ENCODE peak calls at places on chromosomes 6 and 20, in eight cellular contexts. X is body of pancreas, T is thyroid gland, M is WTC11, J is HL-60, P is psoas muscle, G is choroid plexus epithelial cell, V is suprapubic skin. I is an unnamed sample.

GRCh38 chr20:52056203-52057062 is 135.1 kb downstream of the ZFP64 start:
- DNase-seq in G (peak), V (no peak), P (no peak), T (no peak), X (no peak), M (no peak), J (no peak), I (no peak)

GRCh38 chr6:113385020-113385431 is 472.1 kb upstream of the MARCKS start:
- DNase-seq in P (no peak), M (no peak), X (no peak), G (peak), T (no peak), V (no peak), J (no peak), I (no peak)

GRCh38 chr6:7589221-7589620 is 777 bp upstream of the SNRNP48 start:
- DNase-seq in M (no peak), G (no peak), P (no peak), T (no peak), V (no peak), J (no peak), X (no peak), I (no peak)

GRCh38 chr6:155882527-155883333 is 427.1 kb upstream of the NOX3 start:
- DNase-seq in M (no peak), G (peak), J (no peak), P (no peak), V (no peak), T (no peak), X (no peak), I (no peak)

GRCh38 chr6:3568396-3569082 is 111.7 kb upstream of the SLC22A23 start:
- DNase-seq in X (no peak), V (no peak), M (no peak), P (no peak), J (no peak), T (no peak), G (peak), I (no peak)

GRCh38 chr6:139278190-139278589 is 13.6 kb downstream of the TXLNB start:
- DNase-seq in X (no peak), T (no peak), V (no peak), G (no peak), M (no peak), J (no peak), P (no peak), I (no peak)

GRCh38 chr20:6632187-6632586 is 135.3 kb upstream of the BMP2 start:
- DNase-seq in J (no peak), X (peak), G (peak), V (no peak), P (no peak), M (no peak), T (no peak), I (no peak)

GRCh38 chr20:47681977-47682812 is 103.1 kb downstream of the SULF2 start:
- DNase-seq in M (no peak), V (no peak), G (peak), X (peak), J (no peak), T (peak), P (peak), I (no peak)

GRCh38 chr6:31180500-31180899 is 10.0 kb upstream of the POU5F1 start:
- DNase-seq in G (peak), V (no peak), X (no peak), J (no peak), P (peak), T (peak), M (peak), I (no peak)

GRCh38 chr6:168666751-168667427 is 225.9 kb downstream of the SMOC2 start:
- DNase-seq in X (no peak), J (no peak), P (no peak), M (no peak), G (no peak), V (no peak), T (no peak), I (peak)

GRCh38 chr20:32168184-32168910 is 39.2 kb downstream of the PLAGL2 start:
- DNase-seq in P (no peak), J (no peak), M (peak), T (peak), X (no peak), V (peak), G (peak), I (peak)

GRCh38 chr20:62482970-62483369 is 7.2 kb upstream of the GATA5 start:
- DNase-seq in P (no peak), G (peak), V (no peak), M (no peak), T (no peak), X (no peak), J (no peak), I (no peak)

GRCh38 chr6:127690092-127690491 is 113.1 kb downstream of the C6orf58 start:
- DNase-seq in T (no peak), X (no peak), V (no peak), P (no peak), G (peak), J (no peak), M (no peak), I (no peak)
- TF ChIP-seq CTCF in T (peak), X (peak), V (no peak), P (peak), G (peak), J (no peak), M (no peak), I (peak)

DNA sequence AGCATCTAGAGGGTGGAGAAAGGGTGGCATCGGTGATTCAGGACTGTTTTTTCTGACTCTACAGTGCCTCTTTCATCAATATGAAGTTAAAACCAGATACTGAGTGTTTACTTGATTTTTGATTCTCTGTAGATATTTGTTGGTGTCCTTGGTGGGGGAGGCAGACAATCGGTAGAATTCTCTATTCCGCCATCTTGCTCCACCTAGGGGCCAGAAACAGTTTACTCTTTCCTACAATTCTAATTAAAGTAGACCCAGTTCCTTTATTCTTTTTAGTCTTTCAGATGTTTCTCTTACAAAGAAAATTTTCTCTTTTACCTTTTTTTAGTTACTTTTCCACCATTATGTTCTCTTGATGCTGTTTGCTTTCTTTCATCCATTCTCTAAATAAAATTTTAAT is 162.1 kb upstream of the RAB32 start:
- DNase-seq in G (peak), M (no peak), X (no peak), P (no peak), J (no peak), T (no peak), V (no peak), I (no peak)
- TF ChIP-seq CTCF in G (peak), M (no peak), X (no peak), P (no peak), J (no peak), T (no peak), V (no peak), I (peak)

GRCh38 chr6:157823001-157823522 is at the start of gene SNX9:
- DNase-seq in T (peak), X (peak), G (peak), J (peak), P (peak), V (peak), M (peak), I (peak)

GRCh38 chr6:157822221-157823000 is 635 bp upstream of the SNX9 start:
- DNase-seq in P (peak), M (peak), X (peak), G (no peak), J (no peak), V (peak), T (no peak), I (no peak)

GRCh38 chr6:157821342-157822033 is 1.6 kb upstream of the SNX9 start:
- DNase-seq in X (no peak), M (no peak), T (no peak), J (no peak), V (no peak), G (no peak), P (no peak), I (no peak)

GRCh38 chr6:157825243-157825904 is 2.3 kb downstream of the SNX9 start:
- DNase-seq in M (no peak), X (no peak), T (no peak), G (no peak), J (no peak), P (no peak), V (no peak), I (no peak)

GRCh38 chr6:157823523-157824370 is 701 bp downstream of the SNX9 start:
- DNase-seq in G (peak), M (peak), V (peak), P (peak), J (peak), T (peak), X (peak), I (peak)
- TF ChIP-seq CTCF in G (no peak), M (no peak), V (no peak), P (peak), J (no peak), T (peak), X (no peak), I (no peak)

GRCh38 chr6:44681782-44682181 is 294.3 kb downstream of the CDC5L start:
- DNase-seq in M (no peak), V (no peak), J (no peak), P (no peak), T (no peak), X (no peak), G (peak), I (no peak)
- TF ChIP-seq CTCF in M (no peak), V (no peak), J (no peak), P (no peak), T (no peak), X (no peak), G (peak), I (no peak)

GRCh38 chr6:146901940-146902816 is 302.0 kb upstream of the STXBP5 start:
- DNase-seq in V (no peak), T (no peak), J (no peak), M (no peak), G (peak), P (no peak), X (no peak), I (no peak)
- TF ChIP-seq CTCF in V (no peak), T (no peak), J (peak), M (no peak), G (peak), P (no peak), X (no peak), I (no peak)

I was measured in nephron progenitor cell.